ENCODE peak calls at places on chromosomes 13 and 19, in six cellular contexts. X, W, Z, Q, E and D are unnamed samples.

GRCh38 chr19:7376151-7376852 is 27.6 kb downstream of the ARHGEF18 start:
- DNase-seq in E (no peak), Z (no peak), W (no peak), Q (no peak), X (no peak), D (no peak)

GRCh38 chr19:6564393-6564792 is 26.6 kb downstream of the CD70 start:
- DNase-seq in E (no peak), W (no peak), Q (no peak), Z (no peak), X (no peak), D (no peak)

GRCh38 chr19:42201489-42202289 is 15.8 kb downstream of the DEDD2 start:
- DNase-seq in E (no peak), W (no peak), Q (no peak), X (peak; percentile 73), Z (no peak), D (no peak)

GRCh38 chr19:50861025-50861424 is 6.3 kb downstream of the KLK3 start:
- DNase-seq in Q (no peak), Z (no peak), E (no peak), W (no peak), X (no peak), D (no peak)

GRCh38 chr13:51154029-51154555 is 43.0 kb upstream of the C13orf42 start:
- DNase-seq in X (no peak), W (no peak), Q (no peak), Z (no peak), E (no peak), D (no peak)

GRCh38 chr13:99067160-99067985 is 89.5 kb upstream of the DOCK9 start:
- DNase-seq in Z (no peak), E (no peak), W (peak; percentile 78), X (no peak), Q (no peak), D (no peak)

GRCh38 chr13:101139076-101139475 is 277.2 kb downstream of the NALCN start:
- DNase-seq in E (no peak), W (no peak), Q (no peak), Z (no peak), X (no peak), D (no peak)

GRCh38 chr13:98664047-98664446 is 87.1 kb upstream of the STK24 start:
- DNase-seq in Q (peak; percentile 60), X (peak; percentile 45), E (peak; percentile 49), Z (no peak), W (peak; percentile 80), D (peak; percentile 26)

GRCh38 chr13:72205773-72206172 is 338.8 kb upstream of the DACH1 start:
- DNase-seq in Q (no peak), W (peak; percentile 4), X (no peak), E (no peak), Z (no peak), D (no peak)

GRCh38 chr13:93388701-93389100 is 162.1 kb downstream of the GPC6 start:
- DNase-seq in Q (no peak), Z (no peak), E (no peak), W (peak; percentile 7), X (no peak), D (no peak)

GRCh38 chr19:18741566-18742121 is 49.5 kb downstream of the COMP start:
- DNase-seq in X (no peak), W (no peak), Q (no peak), Z (no peak), E (no peak), D (peak; percentile 73)